ENCODE peak calls at places on chromosomes 2 and 18, in eight cellular contexts. R, W, U, G, M, Z, T and P are unnamed samples.
A peak's percentile ranks its signal among the peaks of the same experiment; 100 is the strongest.

GRCh38 chr2:46954951-46955571 is 39.5 kb upstream of the MCFD2 start:
- DNase-seq in M (no peak), T (peak; percentile 84), U (peak; percentile 68), R (peak; percentile 86), Z (peak; percentile 93), W (peak; percentile 94), G (no peak), P (peak; percentile 66)

GRCh38 chr2:212364586-212364985 is 174.0 kb downstream of the ERBB4 start:
- DNase-seq in Z (no peak), G (no peak), M (no peak), T (no peak), U (no peak), W (no peak), R (no peak), P (no peak)

GRCh38 chr2:149601141-149601796 is 13.7 kb upstream of the MMADHC start:
- DNase-seq in Z (peak; percentile 76), W (no peak), M (no peak), T (no peak), U (no peak), G (no peak), R (no peak), P (no peak)

GRCh38 chr2:99504844-99505584 is 15.2 kb upstream of the REV1 start:
- DNase-seq in G (no peak), W (no peak), R (no peak), M (no peak), Z (no peak), U (no peak), T (no peak), P (no peak)

GRCh38 chr2:1640301-1641135 is 103.8 kb downstream of the PXDN start:
- DNase-seq in U (no peak), M (no peak), T (no peak), R (no peak), W (no peak), G (no peak), Z (no peak), P (no peak)

GRCh38 chr2:127047054-127047453 is 59.9 kb downstream of the BIN1 start:
- DNase-seq in G (no peak), U (no peak), M (no peak), Z (no peak), R (no peak), W (peak; percentile 9), T (no peak), P (no peak)

GRCh38 chr2:138010890-138011289 is 46.6 kb downstream of the HNMT start:
- DNase-seq in R (no peak), G (no peak), T (no peak), M (no peak), W (no peak), U (no peak), Z (no peak), P (no peak)

GRCh38 chr18:31510319-31510718 is 12.3 kb downstream of the DSG2 start:
- DNase-seq in W (no peak), M (no peak), G (no peak), R (no peak), Z (no peak), T (no peak), U (no peak), P (no peak)

GRCh38 chr2:221779614-221780067 is 207.5 kb upstream of the EPHA4 start:
- DNase-seq in M (no peak), W (no peak), G (no peak), R (no peak), U (no peak), Z (peak; percentile 81), T (no peak), P (no peak)

GRCh38 chr18:812673-813404 is 797 bp upstream of the YES1 start:
- DNase-seq in T (peak; percentile 82), G (peak; percentile 51), M (peak; percentile 58), R (peak; percentile 36), U (peak; percentile 75), W (peak; percentile 87), Z (peak; percentile 82), P (peak; percentile 79)
- TF ChIP-seq POLR2A in T (no peak), G (no peak), M (no peak), R (no peak), U (no peak), W (peak; percentile 57), Z (peak; percentile 83), P (no peak)

DNA sequence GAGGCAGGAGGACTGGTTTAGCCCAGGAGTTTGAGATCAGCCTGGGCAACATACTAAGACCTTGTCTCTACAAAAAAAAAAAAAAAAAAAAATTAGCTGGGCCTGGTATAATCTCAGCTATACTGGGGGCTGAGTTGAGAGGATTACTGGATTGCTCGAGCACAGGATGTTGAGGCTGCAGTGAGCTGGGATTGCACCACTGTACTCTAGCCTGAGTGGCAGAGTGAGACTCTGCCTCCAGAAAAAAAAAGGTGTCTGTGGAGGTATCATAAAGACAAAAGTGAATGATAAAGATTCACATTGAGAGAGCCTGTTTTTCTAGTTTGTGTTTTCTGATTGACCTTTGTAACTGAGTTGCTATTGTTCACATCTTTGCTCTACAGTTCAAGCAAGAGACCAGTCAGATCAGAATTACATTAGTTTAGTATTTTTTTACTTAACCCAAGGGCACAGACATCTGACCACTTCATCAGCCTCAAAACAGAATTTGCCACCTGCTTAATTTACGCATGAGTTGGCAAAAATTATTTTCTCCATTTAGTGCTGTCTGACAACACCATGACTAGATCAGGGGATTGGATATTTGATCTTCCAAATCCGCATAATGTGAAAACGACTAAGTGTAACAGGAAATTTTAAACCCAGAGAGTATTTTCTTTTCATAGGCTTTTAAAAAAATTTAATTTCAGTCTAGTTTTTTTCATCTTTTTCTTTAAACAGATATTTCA is 271.0 kb downstream of the TGIF1 start:
- DNase-seq in T (no peak), U (no peak), R (no peak), Z (no peak), W (no peak), G (no peak), M (no peak), P (no peak)
- H3K27ac ChIP-seq in T (no peak overlapping the region), U (no peak overlapping the region), R (no peak overlapping the region), Z (no peak overlapping the region), W (no peak overlapping the region), G (no peak overlapping the region), M (peak overlapping the region; percentile 68), P (no peak overlapping the region)

GRCh38 chr2:69796199-69796598 is 33.3 kb upstream of the GMCL1 start:
- DNase-seq in W (no peak), M (no peak), R (no peak), Z (no peak), G (no peak), T (no peak), U (no peak), P (no peak)

GRCh38 chr2:69798466-69798908 is 31.0 kb upstream of the GMCL1 start:
- DNase-seq in U (no peak), T (peak; percentile 50), R (no peak), Z (peak; percentile 24), W (peak; percentile 33), G (no peak), M (no peak), P (peak; percentile 36)

GRCh38 chr2:69798909-69799526 is 30.4 kb upstream of the GMCL1 start:
- DNase-seq in M (no peak), R (no peak), Z (peak; percentile 84), T (peak; percentile 36), G (no peak), W (no peak), U (no peak), P (no peak)

GRCh38 chr2:69797235-69797634 is 32.2 kb upstream of the GMCL1 start:
- DNase-seq in U (no peak), T (no peak), G (no peak), Z (no peak), W (no peak), M (no peak), R (no peak), P (no peak)

GRCh38 chr2:69797836-69798465 is 31.5 kb upstream of the GMCL1 start:
- DNase-seq in W (no peak), Z (no peak), M (no peak), U (no peak), R (no peak), T (no peak), G (no peak), P (peak; percentile 2)
- H3K4me3 ChIP-seq in W (peak overlapping the region; percentile 43), Z (no peak overlapping the region), M (no peak overlapping the region), U (no peak overlapping the region), R (no peak overlapping the region), T (peak overlapping the region; percentile 16), G (no peak overlapping the region), P (no peak overlapping the region)

GRCh38 chr2:231709981-231710750 is 1.8 kb downstream of the PTMA start:
- DNase-seq in U (peak; percentile 87), T (peak; percentile 83), R (peak; percentile 71), W (peak; percentile 82), Z (peak; percentile 80), G (no peak), M (peak; percentile 80), P (peak; percentile 89)
- TF ChIP-seq POLR2A in U (peak; percentile 91), T (no peak), R (peak; percentile 52), W (peak; percentile 88), Z (peak; percentile 78), G (no peak), M (peak; percentile 65), P (peak; percentile 93)